ENCODE peak calls at places on chromosomes 13 and 19, in six cellular contexts. S, W, F, Y, V and Z are unnamed samples.

GRCh38 chr19:39705578-39706188 is 1.4 kb downstream of the LGALS14 start:
- DNase-seq in S (peak), W (no peak), F (no peak), Y (no peak), V (no peak), Z (no peak)

GRCh38 chr19:50510121-50510670 is 795 bp downstream of the JOSD2 start:
- DNase-seq in S (no peak), W (no peak), F (no peak), Y (no peak), V (peak), Z (no peak)

GRCh38 chr13:106302011-106302410 is 233.5 kb downstream of the EFNB2 start:
- DNase-seq in S (no peak), W (peak), F (no peak), Y (peak), V (no peak), Z (peak)

GRCh38 chr19:15635016-15635805 is 5.5 kb upstream of the CYP4F3 start:
- DNase-seq in S (no peak), W (no peak), F (no peak), Y (no peak), V (no peak), Z (no peak)

GRCh38 chr13:82654851-82655517 is 1227.3 kb downstream of the SLITRK1 start:
- DNase-seq in S (no peak), W (no peak), F (no peak), Y (no peak), V (peak), Z (no peak)

GRCh38 chr13:79398915-79399314 is 7.1 kb downstream of the RBM26 start:
- DNase-seq in S (no peak), W (no peak), F (no peak), Y (no peak), V (no peak), Z (no peak)

GRCh38 chr13:23500858-23501257 is 67.4 kb upstream of the SACS start:
- DNase-seq in S (no peak), W (no peak), F (no peak), Y (no peak), V (no peak), Z (no peak)

GRCh38 chr13:43908156-43909126 is 28.7 kb downstream of the LACC1 start:
- DNase-seq in S (no peak), W (peak), F (peak), Y (no peak), V (no peak), Z (no peak)

GRCh38 chr19:18348171-18348570 is 7.8 kb downstream of the PGPEP1 start:
- DNase-seq in S (no peak), W (no peak), F (no peak), Y (no peak), V (no peak), Z (no peak)

GRCh38 chr13:32150794-32151193 is 119.2 kb downstream of the FRY start:
- DNase-seq in S (no peak), W (no peak), F (no peak), Y (no peak), V (no peak), Z (no peak)

GRCh38 chr13:27481766-27482165 is 31.4 kb upstream of the MTIF3 start:
- DNase-seq in S (peak), W (peak), F (no peak), Y (peak), V (peak), Z (peak)

GRCh38 chr19:27674701-27675100 is 1538.2 kb downstream of the UQCRFS1 start:
- DNase-seq in S (no peak), W (no peak), F (no peak), Y (no peak), V (no peak), Z (no peak)

GRCh38 chr13:34469212-34469983 is 472.7 kb upstream of the NBEA start:
- DNase-seq in S (no peak), W (no peak), F (no peak), Y (no peak), V (no peak), Z (no peak)

GRCh38 chr19:55027472-55028337 is 10.4 kb downstream of the GP6 start:
- DNase-seq in S (no peak), W (no peak), F (no peak), Y (no peak), V (no peak), Z (no peak)

GRCh38 chr13:106851251-106851650 is 283.3 kb upstream of the ARGLU1 start:
- DNase-seq in S (no peak), W (no peak), F (no peak), Y (no peak), V (no peak), Z (no peak)

GRCh38 chr19:38319421-38320258 is at the start of gene KCNK6:
- DNase-seq in S (peak), W (peak), F (peak), Y (no peak), V (peak), Z (no peak)

GRCh38 chr19:14528419-14529253 is 758 bp upstream of the TECR start:
- DNase-seq in S (no peak), W (no peak), F (no peak), Y (no peak), V (peak), Z (no peak)

GRCh38 chr19:41409288-41409687 is 11.7 kb downstream of the BCKDHA start:
- DNase-seq in S (no peak), W (no peak), F (no peak), Y (no peak), V (no peak), Z (no peak)

GRCh38 chr13:29154390-29154789 is 334.3 kb downstream of the MTUS2 start:
- DNase-seq in S (no peak), W (no peak), F (no peak), Y (no peak), V (no peak), Z (no peak)

GRCh38 chr13:64633948-64634347 is 2596.2 kb downstream of the PCDH9 start:
- DNase-seq in S (no peak), W (no peak), F (no peak), Y (no peak), V (no peak), Z (no peak)

GRCh38 chr13:75762066-75762937 is 126.2 kb downstream of the LMO7 start:
- DNase-seq in S (no peak), W (no peak), F (no peak), Y (no peak), V (no peak), Z (no peak)

GRCh38 chr13:60654405-60654804 is 257.4 kb downstream of the TDRD3 start:
- DNase-seq in S (no peak), W (peak), F (no peak), Y (no peak), V (no peak), Z (no peak)

GRCh38 chr13:50707533-50708096 is 135.9 kb downstream of the DLEU7 start:
- DNase-seq in S (no peak), W (no peak), F (no peak), Y (no peak), V (no peak), Z (no peak)

GRCh38 chr13:47484564-47484963 is 516.5 kb downstream of the SUCLA2 start:
- DNase-seq in S (no peak), W (no peak), F (no peak), Y (no peak), V (no peak), Z (no peak)